ENCODE peak calls at places on chromosomes 6 and 20, in eight cellular contexts. One of them, this sample, is unnamed.

GRCh38 chr6:15824851-15825250 is 162.0 kb upstream of the DTNBP1 start:
- DNase-seq in NCI-H2081: no peak
- DNase-seq in cardiac fibroblast: no peak
- DNase-seq in GM13976: no peak
- DNase-seq in tibial nerve: no peak
- DNase-seq in NCI-H460: no peak
- DNase-seq in activated T-cell treated with anti-CD3 and anti-CD28 coated beads, Interleukin-2, amount 50 U/mL, for 4 hours: no peak
- DNase-seq in GM23338: no peak
- DNase-seq in this sample: no peak

GRCh38 chr6:37099442-37099841 is 70.5 kb upstream of the PIM1 start:
- DNase-seq in NCI-H2081: no peak
- DNase-seq in cardiac fibroblast: peak
- DNase-seq in GM13976: no peak
- DNase-seq in tibial nerve: no peak
- DNase-seq in NCI-H460: no peak
- DNase-seq in activated T-cell treated with anti-CD3 and anti-CD28 coated beads, Interleukin-2, amount 50 U/mL, for 4 hours: no peak
- DNase-seq in GM23338: no peak
- DNase-seq in this sample: no peak

GRCh38 chr6:137705166-137706064 is 161.6 kb upstream of the TNFAIP3 start:
- DNase-seq in NCI-H2081: peak
- DNase-seq in cardiac fibroblast: peak
- DNase-seq in GM13976: peak
- DNase-seq in tibial nerve: peak
- DNase-seq in NCI-H460: peak
- DNase-seq in activated T-cell treated with anti-CD3 and anti-CD28 coated beads, Interleukin-2, amount 50 U/mL, for 4 hours: peak
- DNase-seq in GM23338: peak
- DNase-seq in this sample: peak

GRCh38 chr6:8029243-8029870 is 34.8 kb downstream of the BLOC1S5 start:
- DNase-seq in NCI-H2081: no peak
- DNase-seq in cardiac fibroblast: peak
- DNase-seq in GM13976: no peak
- DNase-seq in tibial nerve: no peak
- DNase-seq in NCI-H460: no peak
- DNase-seq in activated T-cell treated with anti-CD3 and anti-CD28 coated beads, Interleukin-2, amount 50 U/mL, for 4 hours: no peak
- DNase-seq in GM23338: no peak
- DNase-seq in this sample: no peak

GRCh38 chr6:159095561-159096095 is 50.8 kb upstream of the TAGAP start:
- DNase-seq in NCI-H2081: no peak
- DNase-seq in cardiac fibroblast: no peak
- DNase-seq in GM13976: no peak
- DNase-seq in tibial nerve: no peak
- DNase-seq in NCI-H460: no peak
- DNase-seq in activated T-cell treated with anti-CD3 and anti-CD28 coated beads, Interleukin-2, amount 50 U/mL, for 4 hours: no peak
- DNase-seq in GM23338: no peak
- DNase-seq in this sample: no peak

GRCh38 chr6:169957351-169957963 is 206.0 kb downstream of the ERMARD start:
- DNase-seq in NCI-H2081: no peak
- DNase-seq in cardiac fibroblast: no peak
- DNase-seq in GM13976: no peak
- DNase-seq in tibial nerve: no peak
- DNase-seq in NCI-H460: no peak
- DNase-seq in activated T-cell treated with anti-CD3 and anti-CD28 coated beads, Interleukin-2, amount 50 U/mL, for 4 hours: no peak
- DNase-seq in GM23338: no peak
- DNase-seq in this sample: peak

GRCh38 chr20:39899881-39900280 is 789.2 kb downstream of the MAFB start:
- DNase-seq in NCI-H2081: no peak
- DNase-seq in cardiac fibroblast: no peak
- DNase-seq in GM13976: no peak
- DNase-seq in tibial nerve: no peak
- DNase-seq in NCI-H460: no peak
- DNase-seq in activated T-cell treated with anti-CD3 and anti-CD28 coated beads, Interleukin-2, amount 50 U/mL, for 4 hours: no peak
- DNase-seq in GM23338: peak
- DNase-seq in this sample: no peak

GRCh38 chr20:1993986-1994385 is at the start of gene PDYN:
- DNase-seq in NCI-H2081: no peak
- DNase-seq in cardiac fibroblast: no peak
- DNase-seq in GM13976: no peak
- DNase-seq in tibial nerve: no peak
- DNase-seq in NCI-H460: no peak
- DNase-seq in activated T-cell treated with anti-CD3 and anti-CD28 coated beads, Interleukin-2, amount 50 U/mL, for 4 hours: no peak
- DNase-seq in GM23338: no peak
- DNase-seq in this sample: no peak

GRCh38 chr6:7307533-7307932 is 5.5 kb downstream of the SSR1 start:
- DNase-seq in NCI-H2081: no peak
- DNase-seq in cardiac fibroblast: no peak
- DNase-seq in GM13976: no peak
- DNase-seq in tibial nerve: no peak
- DNase-seq in NCI-H460: no peak
- DNase-seq in activated T-cell treated with anti-CD3 and anti-CD28 coated beads, Interleukin-2, amount 50 U/mL, for 4 hours: no peak
- DNase-seq in GM23338: no peak
- DNase-seq in this sample: no peak

GRCh38 chr6:77462359-77463307 is 658 bp downstream of the HTR1B start:
- DNase-seq in NCI-H2081: no peak
- DNase-seq in cardiac fibroblast: peak
- DNase-seq in GM13976: no peak
- DNase-seq in tibial nerve: no peak
- DNase-seq in NCI-H460: no peak
- DNase-seq in activated T-cell treated with anti-CD3 and anti-CD28 coated beads, Interleukin-2, amount 50 U/mL, for 4 hours: no peak
- DNase-seq in GM23338: peak
- DNase-seq in this sample: no peak

GRCh38 chr6:6764764-6765434 is 176.4 kb downstream of the LY86 start:
- DNase-seq in NCI-H2081: no peak
- DNase-seq in cardiac fibroblast: no peak
- DNase-seq in GM13976: no peak
- DNase-seq in tibial nerve: no peak
- DNase-seq in NCI-H460: no peak
- DNase-seq in activated T-cell treated with anti-CD3 and anti-CD28 coated beads, Interleukin-2, amount 50 U/mL, for 4 hours: no peak
- DNase-seq in GM23338: no peak
- DNase-seq in this sample: no peak

GRCh38 chr6:82040405-82041221 is 206.9 kb downstream of the IBTK start:
- DNase-seq in NCI-H2081: peak
- DNase-seq in cardiac fibroblast: peak
- DNase-seq in GM13976: no peak
- DNase-seq in tibial nerve: no peak
- DNase-seq in NCI-H460: peak
- DNase-seq in activated T-cell treated with anti-CD3 and anti-CD28 coated beads, Interleukin-2, amount 50 U/mL, for 4 hours: no peak
- DNase-seq in GM23338: peak
- DNase-seq in this sample: peak

GRCh38 chr20:43915209-43916072 is 789 bp downstream of the TOX2 start:
- DNase-seq in NCI-H2081: no peak
- DNase-seq in cardiac fibroblast: peak
- DNase-seq in GM13976: peak
- DNase-seq in tibial nerve: no peak
- DNase-seq in NCI-H460: no peak
- DNase-seq in activated T-cell treated with anti-CD3 and anti-CD28 coated beads, Interleukin-2, amount 50 U/mL, for 4 hours: peak
- DNase-seq in GM23338: peak
- DNase-seq in this sample: no peak

GRCh38 chr20:57361517-57361916 is 10.5 kb downstream of the RAE1 start:
- DNase-seq in NCI-H2081: no peak
- DNase-seq in cardiac fibroblast: peak
- DNase-seq in GM13976: no peak
- DNase-seq in tibial nerve: no peak
- DNase-seq in NCI-H460: no peak
- DNase-seq in activated T-cell treated with anti-CD3 and anti-CD28 coated beads, Interleukin-2, amount 50 U/mL, for 4 hours: no peak
- DNase-seq in GM23338: no peak
- DNase-seq in this sample: no peak

GRCh38 chr20:48025661-48026060 is 240.4 kb upstream of the SULF2 start:
- DNase-seq in NCI-H2081: no peak
- DNase-seq in cardiac fibroblast: no peak
- DNase-seq in GM13976: no peak
- DNase-seq in tibial nerve: no peak
- DNase-seq in NCI-H460: no peak
- DNase-seq in activated T-cell treated with anti-CD3 and anti-CD28 coated beads, Interleukin-2, amount 50 U/mL, for 4 hours: no peak
- DNase-seq in GM23338: no peak
- DNase-seq in this sample: peak

GRCh38 chr20:43440531-43440930 is 17.2 kb upstream of the SRSF6 start:
- DNase-seq in NCI-H2081: no peak
- DNase-seq in cardiac fibroblast: no peak
- DNase-seq in GM13976: no peak
- DNase-seq in tibial nerve: no peak
- DNase-seq in NCI-H460: no peak
- DNase-seq in activated T-cell treated with anti-CD3 and anti-CD28 coated beads, Interleukin-2, amount 50 U/mL, for 4 hours: no peak
- DNase-seq in GM23338: no peak
- DNase-seq in this sample: no peak

GRCh38 chr6:82067021-82067420 is 180.5 kb downstream of the IBTK start:
- DNase-seq in NCI-H2081: no peak
- DNase-seq in cardiac fibroblast: peak
- DNase-seq in GM13976: peak
- DNase-seq in tibial nerve: no peak
- DNase-seq in NCI-H460: no peak
- DNase-seq in activated T-cell treated with anti-CD3 and anti-CD28 coated beads, Interleukin-2, amount 50 U/mL, for 4 hours: no peak
- DNase-seq in GM23338: no peak
- DNase-seq in this sample: peak

GRCh38 chr6:88490865-88491264 is 324.7 kb upstream of the CNR1 start:
- DNase-seq in NCI-H2081: no peak
- DNase-seq in cardiac fibroblast: peak
- DNase-seq in GM13976: no peak
- DNase-seq in tibial nerve: no peak
- DNase-seq in NCI-H460: no peak
- DNase-seq in activated T-cell treated with anti-CD3 and anti-CD28 coated beads, Interleukin-2, amount 50 U/mL, for 4 hours: no peak
- DNase-seq in GM23338: no peak
- DNase-seq in this sample: no peak

GRCh38 chr20:60786686-60787217 is 465.3 kb upstream of the CDH4 start:
- DNase-seq in NCI-H2081: no peak
- DNase-seq in cardiac fibroblast: no peak
- DNase-seq in GM13976: no peak
- DNase-seq in tibial nerve: no peak
- DNase-seq in NCI-H460: no peak
- DNase-seq in activated T-cell treated with anti-CD3 and anti-CD28 coated beads, Interleukin-2, amount 50 U/mL, for 4 hours: no peak
- DNase-seq in GM23338: no peak
- DNase-seq in this sample: no peak